ENCODE peak calls at places on chromosomes 2 and 18, in nine cellular contexts. N is astrocyte, O is thoracic aorta, K is right cardiac atrium, D is ovary, U is upper lobe of right lung, R is GM12878, B is right lobe of liver, Y is mesendoderm. W is an unnamed sample.

GRCh38 chr2:24423095-24423494 is 62.8 kb upstream of the ITSN2 start:
- DNase-seq in N (no peak), O (no peak), K (no peak), D (no peak), U (no peak), R (no peak), B (no peak), Y (no peak), W (no peak)

GRCh38 chr2:39375917-39376316 is 61.2 kb downstream of the MAP4K3 start:
- DNase-seq in N (no peak), O (no peak), K (no peak), D (no peak), U (no peak), R (no peak), B (no peak), Y (no peak), W (no peak)

GRCh38 chr2:25763575-25763974 is 90.2 kb upstream of the DTNB start:
- DNase-seq in N (no peak), O (no peak), K (no peak), D (no peak), U (no peak), R (no peak), B (no peak), Y (no peak), W (no peak)

GRCh38 chr2:95010697-95011096 is 14.8 kb upstream of the MAL start:
- DNase-seq in N (no peak), O (no peak), K (no peak), D (no peak), U (peak; percentile 30), R (no peak), B (no peak), Y (no peak), W (no peak)

GRCh38 chr2:40332096-40332826 is 119.6 kb downstream of the SLC8A1 start:
- DNase-seq in N (peak; percentile 85), O (no peak), K (no peak), D (no peak), U (no peak), R (no peak), B (no peak), Y (no peak), W (no peak)

GRCh38 chr2:11343626-11344341 is 652 bp downstream of the ROCK2 start:
- DNase-seq in N (peak; percentile 12), O (no peak), K (peak; percentile 62), D (peak; percentile 42), U (peak; percentile 80), R (no peak), B (peak; percentile 73), Y (peak; percentile 91), W (peak; percentile 62)

GRCh38 chr18:61612517-61612916 is 279.3 kb downstream of the CDH20 start:
- DNase-seq in N (no peak), O (no peak), K (no peak), D (no peak), U (no peak), R (no peak), B (no peak), Y (peak; percentile 48), W (no peak)

GRCh38 chr18:25467226-25468065 is 115.5 kb upstream of the ZNF521 start:
- DNase-seq in N (peak; percentile 23), O (peak; percentile 32), K (peak; percentile 71), D (no peak), U (no peak), R (no peak), B (no peak), Y (no peak), W (peak; percentile 67)

GRCh38 chr2:195573314-195573713 is 83.7 kb upstream of the SLC39A10 start:
- DNase-seq in N (no peak), O (no peak), K (no peak), D (no peak), U (no peak), R (no peak), B (no peak), Y (no peak), W (no peak)

GRCh38 chr2:195572894-195573293 is 84.1 kb upstream of the SLC39A10 start:
- DNase-seq in N (no peak), O (no peak), K (no peak), D (no peak), U (no peak), R (no peak), B (no peak), Y (no peak), W (no peak)

GRCh38 chr2:195575021-195575420 is 82.0 kb upstream of the SLC39A10 start:
- DNase-seq in N (no peak), O (no peak), K (no peak), D (no peak), U (no peak), R (no peak), B (no peak), Y (no peak), W (no peak)

GRCh38 chr2:195574305-195574704 is 82.7 kb upstream of the SLC39A10 start:
- DNase-seq in N (no peak), O (no peak), K (no peak), D (no peak), U (no peak), R (no peak), B (no peak), Y (no peak), W (no peak)

DNA sequence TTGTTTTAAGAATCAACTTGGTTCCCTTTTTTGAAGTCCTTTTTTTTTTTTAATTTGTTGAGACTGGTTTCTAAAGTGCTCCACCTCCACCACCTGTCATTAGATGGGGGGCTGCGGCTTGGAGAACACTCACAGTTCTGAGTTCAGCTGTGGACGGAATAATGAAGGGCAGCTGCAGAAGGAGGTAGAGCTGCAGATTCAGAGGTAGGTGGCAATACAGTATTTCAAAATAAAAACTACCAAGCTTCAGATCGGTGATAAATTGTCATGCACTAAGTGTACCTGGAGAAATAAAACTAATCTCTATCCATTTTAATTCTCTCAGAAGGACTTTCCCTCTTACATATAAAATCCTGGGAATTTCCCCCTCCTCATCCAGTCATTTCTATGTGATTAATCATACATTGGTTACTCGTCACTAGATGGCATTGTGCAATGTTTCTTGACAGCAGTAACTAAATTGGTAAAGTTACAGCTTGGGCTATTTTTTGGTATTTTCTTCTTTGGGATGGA is 81.1 kb upstream of the SLC39A10 start:
- DNase-seq in N (peak; percentile 87), O (no peak), K (no peak), D (no peak), U (no peak), R (no peak), B (no peak), Y (peak; percentile 58), W (no peak)
- H3K4me1 ChIP-seq in N (peaks cover 5% of the 10 kb centered on the region), O (peaks cover 16% of the 10 kb centered on the region), K (no peaks in the 10 kb centered on the region), D (no peaks in the 10 kb centered on the region), U (peaks cover 9% of the 10 kb centered on the region), R (no peaks in the 10 kb centered on the region), B (no peaks in the 10 kb centered on the region), Y (no peaks in the 10 kb centered on the region), W (no peaks in the 10 kb centered on the region)

GRCh38 chr2:233009661-233010060 is 3.4 kb downstream of the NGEF start:
- DNase-seq in N (no peak), O (no peak), K (no peak), D (no peak), U (peak; percentile 25), R (no peak), B (peak; percentile 31), Y (no peak), W (no peak)
- H3K4me3 ChIP-seq in N (no peak overlapping the region), O (no peak overlapping the region), K (no peak overlapping the region), D (no peak overlapping the region), U (no peak overlapping the region), R (no peak overlapping the region), B (no peak overlapping the region), Y (no peak overlapping the region), W (no peak overlapping the region)

DNA sequence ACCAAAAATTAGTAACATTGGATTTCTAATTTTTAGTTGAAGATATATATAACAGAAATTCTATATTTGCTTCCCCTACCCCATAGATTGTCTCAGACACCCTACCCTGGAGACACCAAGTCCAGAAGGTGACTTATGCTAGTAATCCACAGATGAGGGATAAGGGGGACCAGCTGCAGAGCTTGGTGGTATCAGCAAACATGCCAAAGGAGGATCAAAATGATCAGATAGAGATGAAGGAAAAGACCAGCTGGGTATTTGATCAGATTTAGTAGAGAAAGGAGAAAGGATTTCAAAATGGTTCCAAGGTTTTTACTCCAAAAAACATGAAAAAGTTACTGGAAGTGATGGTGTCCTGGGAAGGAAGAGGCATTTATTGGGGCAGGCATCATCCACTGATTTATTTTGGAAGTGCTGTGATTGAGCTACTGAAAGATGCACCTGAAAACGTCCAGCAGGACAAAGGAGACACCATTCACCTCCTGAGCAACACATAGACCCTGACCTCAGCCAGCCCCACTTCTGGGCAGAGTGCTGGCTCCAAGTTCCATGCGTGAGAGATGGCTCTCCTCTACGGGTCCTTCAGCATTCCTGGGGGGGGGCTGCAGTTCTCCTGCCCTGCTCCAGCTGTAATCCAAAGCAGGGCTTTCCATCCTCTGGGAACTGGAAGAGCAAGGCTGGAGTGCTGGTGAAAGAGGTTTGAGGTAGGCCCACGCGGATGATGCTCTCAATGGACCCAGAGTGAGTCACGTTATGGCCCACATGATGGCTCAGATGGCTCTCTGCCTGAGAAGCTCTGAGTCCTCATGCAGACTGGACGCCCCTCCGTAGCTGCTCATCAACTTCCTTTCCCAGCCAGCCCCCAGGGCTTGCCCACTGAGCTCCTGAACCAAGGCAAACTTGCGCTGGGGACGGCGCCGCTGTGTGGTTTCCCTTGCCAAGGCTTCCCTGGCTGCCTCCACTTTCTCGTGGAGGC is 3.7 kb upstream of the LRRFIP1 start:
- DNase-seq in N (no peak), O (no peak), K (no peak), D (no peak), U (peak; percentile 60), R (no peak), B (no peak), Y (peak; percentile 44), W (no peak)
- H3K27ac ChIP-seq in N (no peak overlapping the region), O (no peak overlapping the region), K (no peak overlapping the region), D (no peak overlapping the region), U (no peak overlapping the region), R (no peak overlapping the region), B (no peak overlapping the region), Y (no peak overlapping the region), W (no peak overlapping the region)

GRCh38 chr2:223934870-223935269 is 10.3 kb downstream of the WDFY1 start:
- DNase-seq in N (no peak), O (no peak), K (no peak), D (no peak), U (no peak), R (no peak), B (no peak), Y (no peak), W (no peak)

GRCh38 chr2:223936862-223937326 is 8.2 kb downstream of the WDFY1 start:
- DNase-seq in N (no peak), O (no peak), K (no peak), D (no peak), U (no peak), R (no peak), B (no peak), Y (no peak), W (no peak)

GRCh38 chr2:223937535-223937934 is 7.6 kb downstream of the WDFY1 start:
- DNase-seq in N (no peak), O (no peak), K (no peak), D (no peak), U (no peak), R (no peak), B (no peak), Y (no peak), W (no peak)

GRCh38 chr2:223933098-223933800 is 11.9 kb downstream of the WDFY1 start:
- DNase-seq in N (no peak), O (no peak), K (no peak), D (no peak), U (no peak), R (no peak), B (no peak), Y (no peak), W (no peak)

DNA sequence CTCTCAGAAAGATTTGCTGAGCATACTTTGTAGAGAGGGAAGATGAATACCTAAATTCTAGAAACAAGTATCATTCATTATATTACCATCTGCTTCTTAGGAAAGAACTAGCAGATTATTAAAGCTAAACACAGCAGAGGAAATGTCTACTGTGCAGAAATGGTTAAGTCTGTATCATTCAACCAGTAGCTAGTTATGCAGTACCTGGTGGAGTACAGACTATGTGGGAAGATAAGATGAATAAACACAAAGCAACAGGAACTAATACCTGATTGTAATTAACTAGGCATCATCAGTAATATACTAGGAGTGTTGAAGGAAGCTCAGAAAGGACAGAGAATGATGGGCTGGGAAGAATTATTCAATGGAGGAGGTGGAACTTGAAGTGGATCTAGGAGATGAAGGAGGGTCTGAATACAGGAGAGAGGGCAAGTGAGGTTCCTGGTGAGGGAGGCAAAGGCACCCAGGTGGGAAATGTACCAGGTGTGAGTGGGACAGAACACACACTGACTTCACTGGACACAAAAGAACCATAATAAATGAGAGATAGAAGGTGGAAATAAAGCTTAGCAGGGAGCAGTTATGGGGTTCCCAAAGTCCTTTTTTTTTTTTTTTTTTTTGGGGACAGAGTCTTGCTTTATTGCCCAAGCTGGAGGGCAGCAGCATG is 9.5 kb downstream of the WDFY1 start:
- DNase-seq in N (no peak), O (no peak), K (no peak), D (no peak), U (no peak), R (no peak), B (no peak), Y (no peak), W (no peak)
- H3K4me1 ChIP-seq in N (peaks cover 24% of the 10 kb centered on the region), O (peaks cover 90% of the 10 kb centered on the region), K (peaks cover 24% of the 10 kb centered on the region), D (peaks cover 24% of the 10 kb centered on the region), U (peaks cover 55% of the 10 kb centered on the region), R (peaks cover 11% of the 10 kb centered on the region), B (peaks cover 32% of the 10 kb centered on the region), Y (peaks cover 6% of the 10 kb centered on the region), W (peaks cover 75% of the 10 kb centered on the region)

W was measured in heart right ventricle.